ENCODE peak calls at places on chromosomes 13 and 19, in ten cellular contexts. Z, U, L, A, E, J, K, C, G and I are unnamed samples. For H3K9me2, the result is how much of the 10 kb centered on the place peaks cover.

GRCh38 chr13:80116107-80116506 is 224.8 kb downstream of the SPRY2 start:
- DNase-seq in Z (no peak), C (no peak), U (peak), E (no peak), J (no peak), K (no peak), G (no peak), L (peak), A (no peak), I (no peak)

GRCh38 chr13:59391696-59392095 is 772.0 kb downstream of the DIAPH3 start:
- DNase-seq in U (peak), K (peak), G (peak), A (peak), L (peak), E (peak), C (peak), J (peak), Z (peak), I (peak)

GRCh38 chr13:44523176-44524017 is 52.7 kb downstream of the TSC22D1 start:
- DNase-seq in U (peak), A (no peak), Z (peak), L (peak), J (peak), C (no peak), G (no peak), K (peak), E (peak), I (peak)

GRCh38 chr13:99990045-99990977 is 8.7 kb downstream of the ZIC2 start:
- DNase-seq in L (no peak), G (peak), C (no peak), Z (peak), U (no peak), A (no peak), K (no peak), E (no peak), J (no peak), I (no peak)

GRCh38 chr13:49086711-49087110 is 111.0 kb downstream of the FNDC3A start:
- DNase-seq in J (no peak), G (no peak), A (peak), U (peak), E (no peak), Z (no peak), L (peak), C (no peak), K (no peak), I (peak)

GRCh38 chr13:99958402-99959126 is 13.0 kb downstream of the ZIC5 start:
- DNase-seq in U (no peak), K (no peak), L (no peak), C (no peak), J (no peak), G (no peak), Z (peak), A (no peak), E (no peak), I (no peak)

GRCh38 chr13:40589285-40590109 is 76.9 kb downstream of the FOXO1 start:
- DNase-seq in U (peak), A (peak), C (peak), G (no peak), Z (no peak), J (no peak), K (no peak), L (peak), E (peak), I (no peak)

GRCh38 chr19:6632002-6632621 is 37.8 kb downstream of the TNFSF14 start:
- DNase-seq in C (peak), L (peak), E (peak), Z (peak), G (peak), A (peak), K (peak), U (peak), J (peak), I (peak)

GRCh38 chr19:53540091-53540490 is 2.1 kb downstream of the ZNF331 start:
- DNase-seq in A (no peak), U (no peak), K (no peak), C (no peak), L (no peak), E (no peak), J (no peak), G (no peak), Z (no peak), I (no peak)

GRCh38 chr19:4693078-4693350 is 22.9 kb upstream of the MYDGF start:
- DNase-seq in G (no peak), J (no peak), C (no peak), E (no peak), K (no peak), U (no peak), Z (no peak), A (no peak), L (no peak), I (no peak)
- H3K9me2 ChIP-seq in G (under half), J (under half), C (under half), E (under half), K (under half), U (under half), Z (under half), A (under half), L (under half), I (under half)

GRCh38 chr19:49155830-49156346 is 692 bp upstream of the HRC start:
- DNase-seq in L (no peak), C (no peak), Z (peak), G (no peak), E (no peak), U (no peak), J (no peak), K (no peak), A (no peak), I (no peak)
- H3K9me2 ChIP-seq in L (under half), C (under half), Z (under half), G (under half), E (under half), U (under half), J (under half), K (under half), A (under half), I (under half)

GRCh38 chr19:15621801-15622200 is 6.8 kb downstream of the CYP4F8 start:
- DNase-seq in U (no peak), G (no peak), K (no peak), J (no peak), E (no peak), Z (no peak), L (no peak), C (no peak), A (no peak), I (no peak)
- H3K9me2 ChIP-seq in U (under half), G (under half), K (under half), J (under half), E (under half), Z (under half), L (under half), C (under half), A (under half), I (under half)

GRCh38 chr19:29667390-29667783 is 2.1 kb downstream of the PLEKHF1 start:
- DNase-seq in C (no peak), A (no peak), U (no peak), G (no peak), K (no peak), L (no peak), E (no peak), Z (no peak), J (no peak), I (no peak)
- H3K9me2 ChIP-seq in C (under half), A (under half), U (under half), G (under half), K (under half), L (under half), E (under half), Z (under half), J (under half), I (under half)

GRCh38 chr13:26445092-26445491 is 112.4 kb upstream of the WASF3 start:
- DNase-seq in Z (peak), L (no peak), G (no peak), A (no peak), J (no peak), U (no peak), C (no peak), K (no peak), E (no peak), I (no peak)

GRCh38 chr13:26446751-26447150 is 110.7 kb upstream of the WASF3 start:
- DNase-seq in E (no peak), Z (no peak), C (no peak), K (no peak), J (no peak), A (no peak), G (no peak), L (peak), U (peak), I (no peak)

GRCh38 chr13:26449063-26449848 is 108.2 kb upstream of the WASF3 start:
- DNase-seq in C (no peak), J (no peak), L (peak), G (no peak), Z (no peak), K (no peak), E (no peak), A (no peak), U (peak), I (no peak)
- H3K9me2 ChIP-seq in C (under half), J (under half), L (under half), G (under half), Z (under half), K (under half), E (under half), A (under half), U (under half), I (under half)

GRCh38 chr13:24910502-24911134 is 146.6 kb downstream of the RNF17 start:
- DNase-seq in J (no peak), G (no peak), U (no peak), L (no peak), K (peak), A (no peak), C (no peak), Z (no peak), E (no peak), I (no peak)
- H3K9me2 ChIP-seq in J (under half), G (under half), U (under half), L (under half), K (under half), A (under half), C (under half), Z (under half), E (under half), I (under half)

GRCh38 chr19:17318966-17319365 is 9.6 kb downstream of the DDA1 start:
- DNase-seq in A (no peak), C (no peak), G (no peak), U (no peak), J (no peak), K (no peak), L (no peak), E (no peak), Z (no peak), I (no peak)
- H3K9me2 ChIP-seq in A (under half), C (under half), G (under half), U (under half), J (under half), K (under half), L (under half), E (under half), Z (under half), I (under half)

DNA sequence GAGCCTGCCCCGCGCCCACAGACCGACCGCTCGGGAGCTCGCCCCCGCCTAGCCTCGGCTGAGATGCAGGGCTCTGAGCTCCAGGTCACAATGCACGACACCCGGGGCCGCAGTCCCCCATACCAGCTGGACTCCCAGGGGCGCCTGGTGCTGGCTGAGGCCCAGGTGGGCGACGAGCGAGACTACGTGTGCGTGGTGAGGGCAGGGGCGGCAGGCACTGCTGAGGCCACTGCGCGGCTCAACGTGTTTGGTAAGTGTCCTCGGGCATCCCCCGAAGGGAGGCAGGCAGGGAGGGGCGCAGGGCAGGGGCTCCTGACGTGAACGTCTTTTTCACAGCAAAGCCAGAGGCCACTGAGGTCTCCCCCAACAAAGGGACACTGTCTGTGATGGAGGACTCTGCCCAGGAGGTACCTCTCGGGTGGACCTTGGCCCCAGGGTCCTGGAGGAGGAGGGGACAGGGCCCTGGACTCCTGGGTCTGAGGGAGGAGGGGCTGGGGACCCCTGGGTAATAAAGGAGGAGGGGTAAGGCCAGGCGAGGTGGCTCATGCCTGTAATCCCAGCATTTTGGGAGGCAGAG is 3.3 kb downstream of the BCAM start:
- DNase-seq in U (no peak), G (no peak), L (no peak), J (no peak), A (no peak), E (no peak), Z (no peak), C (no peak), K (no peak), I (no peak)
- H3K9me2 ChIP-seq in U (under half), G (under half), L (under half), J (under half), A (under half), E (under half), Z (under half), C (under half), K (under half), I (under half)